ENCODE peak calls at places on chromosomes 6 and 20, in nine cellular contexts. P, M, F, R, E, Q, S, U and L are unnamed samples.

GRCh38 chr6:47420394-47421371 is 56.9 kb upstream of the CD2AP start:
- DNase-seq in M (no peak), P (no peak), R (no peak), E (no peak), S (no peak), F (no peak), Q (no peak), U (no peak), L (peak; percentile 97)

GRCh38 chr20:9160341-9160740 is 91.5 kb downstream of the PLCB4 start:
- DNase-seq in P (no peak), M (no peak), R (no peak), E (no peak), U (no peak), F (no peak), S (no peak), Q (no peak), L (no peak)

GRCh38 chr6:112086744-112087135 is 542 bp downstream of the TUBE1 start:
- DNase-seq in U (no peak), E (no peak), R (no peak), P (no peak), M (peak; percentile 34), F (no peak), S (no peak), Q (no peak), L (peak; percentile 63)

GRCh38 chr6:44009425-44010321 is 117.6 kb downstream of the MRPL14 start:
- DNase-seq in R (no peak), S (peak; percentile 28), F (no peak), E (peak; percentile 63), M (no peak), U (no peak), P (no peak), Q (peak; percentile 68), L (no peak)

GRCh38 chr6:45192556-45192955 is 135.6 kb upstream of the RUNX2 start:
- DNase-seq in M (no peak), F (no peak), U (no peak), P (no peak), S (no peak), Q (no peak), R (no peak), E (no peak), L (no peak)

GRCh38 chr6:108236791-108237190 is 24.0 kb downstream of the SNX3 start:
- DNase-seq in U (no peak), F (no peak), M (no peak), R (no peak), Q (no peak), S (no peak), E (no peak), P (no peak), L (no peak)

GRCh38 chr6:162857321-162857720 is 129.5 kb downstream of the PACRG start:
- DNase-seq in S (no peak), Q (no peak), F (no peak), U (no peak), E (no peak), P (no peak), R (no peak), M (no peak), L (no peak)

GRCh38 chr6:161067749-161068148 is 76.2 kb downstream of the MAP3K4 start:
- DNase-seq in M (no peak), E (no peak), Q (no peak), F (no peak), U (no peak), P (no peak), R (no peak), S (no peak), L (no peak)

GRCh38 chr20:51732454-51732791 is 35.8 kb downstream of the ATP9A start:
- DNase-seq in S (peak; percentile 39), Q (no peak), F (no peak), M (no peak), E (no peak), P (no peak), U (peak; percentile 44), R (no peak), L (no peak)

DNA sequence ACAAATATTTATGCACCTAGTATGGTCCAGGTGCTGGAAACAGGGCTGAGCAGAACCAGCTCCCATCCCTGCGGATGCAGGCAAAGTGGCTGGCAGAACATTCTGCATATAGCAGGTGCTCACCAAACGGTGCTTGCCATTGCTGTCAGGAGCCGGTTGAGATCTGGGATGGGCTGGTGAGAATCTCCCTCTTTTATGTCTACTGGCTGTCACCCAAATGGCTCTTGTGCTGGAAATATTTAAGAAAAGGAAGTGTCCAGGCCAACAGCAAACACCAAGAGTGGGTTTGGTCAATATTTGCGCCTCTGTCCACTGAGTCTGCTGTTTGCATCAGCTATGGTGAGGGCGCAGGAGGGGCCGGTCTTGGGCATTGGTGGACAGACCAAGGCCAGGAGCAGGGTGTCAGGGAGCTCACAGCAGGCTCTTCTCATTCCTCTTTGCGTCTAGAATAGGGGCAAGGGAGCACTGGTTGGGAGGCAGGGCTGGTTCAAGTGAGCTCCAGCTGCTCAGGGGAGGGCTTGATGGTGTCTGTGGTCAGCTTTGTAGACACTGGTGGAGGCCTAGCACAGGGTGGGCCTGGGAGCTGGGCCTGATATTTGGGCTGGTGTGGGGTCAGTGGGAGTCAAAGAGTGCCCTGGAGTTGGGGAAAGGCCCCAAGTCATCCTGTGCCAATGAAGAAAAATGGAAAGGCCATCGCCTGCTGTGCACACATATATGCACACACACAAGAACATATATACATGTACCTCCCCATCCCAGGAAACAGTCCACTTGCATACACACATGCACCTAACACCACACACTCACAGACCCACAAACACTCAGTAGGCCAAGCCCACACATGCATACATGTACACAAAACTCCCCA is 1.4 kb upstream of the BPIFB2 start:
- DNase-seq in R (no peak), P (no peak), E (no peak), Q (no peak), U (no peak), S (no peak), M (no peak), F (no peak), L (no peak)
- TF ChIP-seq POLR2A in R (no peak), P (no peak), E (no peak), Q (no peak), U (no peak), S (no peak), M (no peak), F (no peak), L (no peak)

DNA sequence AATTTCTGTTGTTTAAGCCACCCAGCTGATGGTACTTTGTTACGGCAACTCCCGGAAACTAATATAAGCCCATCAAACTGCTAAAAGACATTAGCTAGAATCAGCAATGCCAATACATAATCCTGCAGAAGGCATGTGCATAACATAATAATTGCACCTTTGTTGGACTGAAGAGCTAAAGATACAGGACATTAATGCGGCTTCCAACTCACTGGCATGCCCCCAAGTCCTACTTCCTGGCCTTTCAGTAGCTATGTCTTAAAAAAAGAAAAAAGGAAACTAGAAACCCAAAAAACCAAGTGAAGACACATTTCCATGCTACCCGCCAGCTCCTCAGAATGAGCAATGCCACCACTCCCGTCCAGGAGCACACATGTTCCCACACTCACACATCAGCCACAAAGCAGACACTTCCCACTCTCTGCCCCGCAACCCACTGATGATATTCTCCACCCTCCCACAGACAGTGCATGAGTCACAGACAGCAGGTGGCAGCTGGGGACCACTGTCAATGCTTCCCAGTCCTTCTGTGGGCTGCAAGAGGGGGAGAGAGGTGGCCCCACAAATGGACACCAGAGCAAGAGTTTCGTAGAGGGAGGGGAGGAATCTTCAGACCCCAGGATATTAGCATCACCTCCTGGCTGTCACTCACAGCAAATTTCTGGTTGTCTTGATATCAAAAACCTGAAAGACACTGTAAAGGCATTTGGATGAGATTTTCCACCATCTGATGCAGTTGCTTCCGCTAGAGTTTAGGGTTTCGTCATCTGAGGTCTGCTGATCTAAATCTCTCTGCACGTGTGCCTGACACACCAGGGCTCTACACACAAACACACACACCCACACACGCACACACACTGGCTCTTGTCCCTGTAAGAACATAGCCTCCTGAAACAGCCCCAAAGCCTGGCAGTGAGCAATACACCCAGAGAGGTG is 32.8 kb downstream of the GFOD1 start:
- DNase-seq in P (peak; percentile 50), Q (peak; percentile 84), R (peak; percentile 68), E (peak; percentile 32), U (peak; percentile 27), M (no peak), S (peak; percentile 46), F (no peak), L (peak; percentile 48)
- TF ChIP-seq POLR2A in P (no peak), Q (no peak), R (no peak), E (no peak), U (no peak), M (no peak), S (no peak), F (no peak), L (no peak)

GRCh38 chr6:31402324-31403282 is 792 bp upstream of the MICA start:
- DNase-seq in E (peak; percentile 37), F (no peak), S (no peak), M (no peak), U (peak; percentile 57), P (peak; percentile 30), R (peak; percentile 72), Q (peak; percentile 76), L (no peak)

GRCh38 chr6:31405996-31406395 is 2.6 kb downstream of the MICA start:
- DNase-seq in S (no peak), E (no peak), R (no peak), U (no peak), P (no peak), Q (no peak), F (no peak), M (no peak), L (no peak)

GRCh38 chr6:31401403-31401802 is 2.0 kb upstream of the MICA start:
- DNase-seq in S (peak; percentile 72), U (peak; percentile 80), F (no peak), M (peak; percentile 62), R (no peak), Q (peak; percentile 82), E (peak; percentile 45), P (peak; percentile 41), L (peak; percentile 49)

GRCh38 chr6:31400467-31401289 is 2.7 kb upstream of the MICA start:
- DNase-seq in F (peak; percentile 63), Q (peak; percentile 91), E (peak; percentile 86), M (peak; percentile 38), P (peak; percentile 71), S (peak; percentile 80), R (peak; percentile 87), U (peak; percentile 83), L (peak; percentile 80)

GRCh38 chr6:31403283-31403989 is at the start of gene MICA:
- DNase-seq in U (peak; percentile 95), M (peak; percentile 79), E (peak; percentile 93), F (peak; percentile 84), P (peak; percentile 91), Q (peak; percentile 96), R (peak; percentile 92), S (peak; percentile 90), L (peak; percentile 74)
- TF ChIP-seq POLR2A in U (peak; percentile 44), M (peak; percentile 26), E (no peak), F (peak; percentile 78), P (peak; percentile 38), Q (peak; percentile 60), R (peak; percentile 77), S (peak; percentile 88), L (peak; percentile 27)

DNA sequence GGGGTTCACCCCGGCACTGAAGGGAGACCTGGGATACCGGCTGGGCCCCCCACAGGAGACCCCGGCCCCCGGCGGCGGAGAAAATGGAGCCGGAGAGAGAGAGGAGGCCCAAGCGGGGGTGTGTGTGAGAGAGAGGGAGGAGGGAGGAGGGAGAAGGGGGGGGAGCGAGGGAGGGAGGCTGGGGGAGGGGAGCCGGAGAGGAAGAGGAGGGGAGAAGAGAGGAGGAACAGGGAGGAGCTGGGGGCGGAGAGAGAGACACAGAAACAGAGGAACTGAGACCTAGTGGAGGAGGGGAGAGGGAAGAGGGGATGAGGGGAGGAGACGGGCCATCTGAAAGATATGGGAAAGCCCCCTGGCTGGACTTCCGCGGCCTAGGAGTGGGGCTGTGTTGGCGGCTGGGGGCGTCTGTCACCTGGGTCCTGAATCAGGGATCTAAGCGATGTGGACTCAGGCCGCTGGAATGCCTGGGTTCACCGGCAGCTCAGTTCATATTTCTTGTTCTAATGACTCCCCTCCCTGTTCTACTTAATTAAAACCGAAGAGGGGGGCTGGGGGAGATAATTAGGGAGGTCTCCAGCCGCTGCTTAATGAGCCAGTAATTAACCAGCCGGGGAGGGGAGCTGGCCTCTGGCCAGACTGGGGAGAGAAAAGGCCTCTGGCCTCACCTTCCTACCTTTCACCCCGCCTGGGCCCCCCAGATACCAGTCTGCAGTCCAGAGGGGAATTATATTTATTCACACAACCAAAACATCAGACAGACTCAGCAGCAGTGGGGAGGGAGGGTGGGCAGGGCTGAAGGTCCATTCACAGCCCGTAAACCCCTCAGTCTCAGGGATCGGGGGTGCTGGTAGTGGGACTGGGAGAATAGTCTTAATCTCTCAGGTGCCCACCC is at the start of gene PBX2:
- DNase-seq in M (peak; percentile 66), R (peak; percentile 96), P (peak; percentile 92), E (peak; percentile 89), U (peak; percentile 97), S (peak; percentile 97), F (peak; percentile 92), Q (peak; percentile 98), L (peak; percentile 92)
- TF ChIP-seq POLR2A in M (peak; percentile 43), R (peak; percentile 78), P (peak; percentile 91), E (no peak), U (peak; percentile 84), S (peak; percentile 96), F (peak; percentile 95), Q (peak; percentile 93), L (peak; percentile 76)